ENCODE peak calls at places on chromosomes 11 and 22, in eight cellular contexts. P is hepatocyte; V is body of pancreas; X is neuronal stem cell; G is memory B cell; O is BJ; H is spleen; N is stimulated activated CD4-positive, alpha-beta T cell treated with anti-CD3 and anti-CD28 coated beads, Interleukin-15, amount 100 ng/mL, for 48 hours. T is an unnamed sample.

GRCh38 chr22:50030315-50031188 is 18.0 kb upstream of the IL17REL start:
- DNase-seq in P (peak), V (peak), X (peak), G (peak), O (no peak), H (peak), N (peak), T (peak)

GRCh38 chr11:46197421-46197820 is 76.2 kb upstream of the PHF21A start:
- DNase-seq in P (no peak), V (no peak), X (no peak), G (no peak), O (no peak), H (no peak), N (no peak), T (no peak)

GRCh38 chr11:106276859-106277436 is 199.5 kb downstream of the AASDHPPT start:
- DNase-seq in P (no peak), V (no peak), X (peak), G (no peak), O (no peak), H (no peak), N (no peak), T (peak)

GRCh38 chr22:23401111-23401909 is 178.8 kb downstream of the IGLL1 start:
- DNase-seq in P (peak), V (no peak), X (no peak), G (no peak), O (peak), H (no peak), N (no peak), T (no peak)

GRCh38 chr22:27241430-27242110 is 560.0 kb downstream of the MN1 start:
- DNase-seq in P (peak), V (peak), X (no peak), G (no peak), O (no peak), H (peak), N (no peak), T (peak)

GRCh38 chr11:119999220-119999619 is 138.7 kb downstream of the TRIM29 start:
- DNase-seq in P (no peak), V (no peak), X (no peak), G (no peak), O (no peak), H (no peak), N (no peak), T (no peak)

GRCh38 chr11:96213500-96213899 is 129.5 kb downstream of the MAML2 start:
- DNase-seq in P (no peak), V (no peak), X (no peak), G (no peak), O (peak), H (no peak), N (no peak), T (peak)

GRCh38 chr11:35165416-35166368 is 26.7 kb downstream of the CD44 start:
- DNase-seq in P (no peak), V (no peak), X (no peak), G (peak), O (no peak), H (peak), N (peak), T (peak)

GRCh38 chr11:128297111-128297651 is 290.2 kb downstream of the ETS1 start:
- DNase-seq in P (no peak), V (no peak), X (no peak), G (no peak), O (no peak), H (no peak), N (no peak), T (no peak)

GRCh38 chr11:117223741-117224685 is 7.9 kb downstream of the PCSK7 start:
- DNase-seq in P (no peak), V (no peak), X (no peak), G (no peak), O (no peak), H (no peak), N (no peak), T (no peak)

GRCh38 chr11:47179655-47179991 is 2.9 kb upstream of the ARFGAP2 start:
- DNase-seq in P (peak), V (peak), X (peak), G (peak), O (no peak), H (no peak), N (no peak), T (peak)

GRCh38 chr11:15716550-15716949 is 601.8 kb downstream of the INSC start:
- DNase-seq in P (no peak), V (no peak), X (no peak), G (no peak), O (peak), H (no peak), N (no peak), T (no peak)

GRCh38 chr11:131370090-131370751 is at the start of gene NTM:
- DNase-seq in P (peak), V (peak), X (peak), G (no peak), O (no peak), H (no peak), N (no peak), T (peak)

GRCh38 chr11:9146477-9146876 is 55.1 kb upstream of the SCUBE2 start:
- DNase-seq in P (no peak), V (no peak), X (no peak), G (no peak), O (no peak), H (no peak), N (no peak), T (no peak)

GRCh38 chr11:76664578-76665061 is 5.9 kb downstream of the LRRC32 start:
- DNase-seq in P (no peak), V (peak), X (no peak), G (no peak), O (no peak), H (peak), N (no peak), T (no peak)

GRCh38 chr11:113778111-113778910 is 1.3 kb upstream of the CLDN25 start:
- DNase-seq in P (peak), V (peak), X (no peak), G (no peak), O (peak), H (no peak), N (no peak), T (peak)

GRCh38 chr11:116861539-116861938 is 24.1 kb upstream of the APOA1 start:
- DNase-seq in P (no peak), V (no peak), X (no peak), G (no peak), O (no peak), H (no peak), N (no peak), T (peak)

GRCh38 chr11:74255741-74256369 is 55.6 kb downstream of the P4HA3 start:
- DNase-seq in P (peak), V (peak), X (peak), G (peak), O (no peak), H (no peak), N (peak), T (peak)

GRCh38 chr11:10526974-10527918 is 13.7 kb downstream of the RNF141 start:
- DNase-seq in P (no peak), V (no peak), X (no peak), G (no peak), O (no peak), H (no peak), N (no peak), T (no peak)

GRCh38 chr11:11555228-11555627 is 66.6 kb downstream of the GALNT18 start:
- DNase-seq in P (peak), V (peak), X (no peak), G (no peak), O (no peak), H (no peak), N (no peak), T (no peak)

GRCh38 chr11:11230802-11231562 is 122.1 kb downstream of the CSNK2A3 start:
- DNase-seq in P (no peak), V (no peak), X (no peak), G (no peak), O (no peak), H (no peak), N (no peak), T (peak)

GRCh38 chr11:17498475-17498874 is 21.8 kb upstream of the ABCC8 start:
- DNase-seq in P (no peak), V (no peak), X (no peak), G (no peak), O (no peak), H (peak), N (no peak), T (no peak)

GRCh38 chr11:114147389-114148382 is 88.2 kb downstream of the ZBTB16 start:
- DNase-seq in P (no peak), V (peak), X (no peak), G (no peak), O (no peak), H (no peak), N (no peak), T (no peak)

GRCh38 chr11:76602431-76602861 is 68.1 kb downstream of the LRRC32 start:
- DNase-seq in P (peak), V (no peak), X (no peak), G (no peak), O (no peak), H (peak), N (no peak), T (no peak)

GRCh38 chr22:45376703-45377102 is 36.7 kb downstream of the SMC1B start:
- DNase-seq in P (no peak), V (peak), X (no peak), G (no peak), O (no peak), H (no peak), N (no peak), T (no peak)

GRCh38 chr11:40338062-40338461 is 1121.4 kb downstream of the LRRC4C start:
- DNase-seq in P (no peak), V (no peak), X (no peak), G (no peak), O (no peak), H (no peak), N (no peak), T (no peak)

GRCh38 chr22:28151241-28151640 is 232.2 kb upstream of the PITPNB start:
- DNase-seq in P (peak), V (no peak), X (no peak), G (no peak), O (no peak), H (no peak), N (no peak), T (no peak)

GRCh38 chr11:134068829-134069425 is at the start of gene JAM3:
- DNase-seq in P (peak), V (peak), X (peak), G (peak), O (peak), H (peak), N (peak), T (peak)

T was measured in myocyte.